ENCODE peak calls at places on chromosomes 3 and 15, in four cellular contexts. Q is astrocyte; M is CD8-positive, alpha-beta T cell; W is AG10803. O is an unnamed sample.

GRCh38 chr3:139119331-139120025 is 74.8 kb upstream of the PRR23C start:
- DNase-seq in Q (no peak), M (no peak), W (no peak), O (no peak)

GRCh38 chr3:75396316-75396802 is 267.8 kb upstream of the FRG2C start:
- DNase-seq in Q (no peak), M (no peak), W (no peak), O (no peak)

GRCh38 chr15:92494791-92495190 is 101.1 kb downstream of the ST8SIA2 start:
- DNase-seq in Q (no peak), M (no peak), W (no peak), O (no peak)

GRCh38 chr15:55247766-55248427 is 41.7 kb downstream of the RAB27A start:
- DNase-seq in Q (no peak), M (no peak), W (no peak), O (peak)

GRCh38 chr3:179768080-179768479 is 115.2 kb downstream of the USP13 start:
- DNase-seq in Q (peak), M (no peak), W (peak), O (peak)

GRCh38 chr15:99408236-99409096 is 157.2 kb downstream of the LRRC28 start:
- DNase-seq in Q (peak), M (no peak), W (peak), O (peak)

GRCh38 chr3:8589880-8590556 is 54.6 kb downstream of the SSUH2 start:
- DNase-seq in Q (peak), M (no peak), W (peak), O (peak)

GRCh38 chr15:41809526-41810220 is 18.2 kb upstream of the JMJD7 start:
- DNase-seq in Q (no peak), M (no peak), W (no peak), O (no peak)

GRCh38 chr3:189365609-189366564 is 194.1 kb downstream of the TPRG1 start:
- DNase-seq in Q (peak), M (no peak), W (peak), O (no peak)

GRCh38 chr3:176584413-176585176 is 612.7 kb downstream of the TBL1XR1 start:
- DNase-seq in Q (peak), M (no peak), W (peak), O (peak)

GRCh38 chr3:52827441-52827840 is 3.0 kb downstream of the ITIH4 start:
- DNase-seq in Q (peak), M (no peak), W (peak), O (peak)

GRCh38 chr15:90812881-90813280 is 55.5 kb upstream of the FURIN start:
- DNase-seq in Q (no peak), M (no peak), W (no peak), O (peak)

GRCh38 chr3:14976317-14976716 is 28.9 kb downstream of the NR2C2 start:
- DNase-seq in Q (no peak), M (no peak), W (no peak), O (no peak)

GRCh38 chr15:39699531-39700110 is 83.0 kb downstream of the FSIP1 start:
- DNase-seq in Q (no peak), M (no peak), W (peak), O (no peak)

GRCh38 chr3:111577798-111578685 is 17.1 kb downstream of the ZBED2 start:
- DNase-seq in Q (peak), M (no peak), W (peak), O (peak)

GRCh38 chr15:74432271-74432967 is 1.3 kb downstream of the SEMA7A start:
- DNase-seq in Q (no peak), M (no peak), W (no peak), O (peak)
- H3K4me3 ChIP-seq in Q (peak), M (no peak), W (peak), O (peak)

GRCh38 chr15:65836665-65837064 is 32.6 kb upstream of the RAB11A start:
- DNase-seq in Q (no peak), M (no peak), W (no peak), O (peak)
- TF ChIP-seq CTCF in Q (no peak), M (peak), W (no peak), O (peak)

GRCh38 chr3:18279338-18279737 is 145.8 kb downstream of the SATB1 start:
- DNase-seq in Q (no peak), M (no peak), W (no peak), O (no peak)
- H3K4me3 ChIP-seq in Q (no peak), M (no peak), W (no peak), O (no peak)

GRCh38 chr3:85303156-85303555 is 344.4 kb downstream of the CADM2 start:
- DNase-seq in Q (no peak), M (no peak), W (no peak), O (no peak)

GRCh38 chr3:85304360-85304964 is 345.7 kb downstream of the CADM2 start:
- DNase-seq in Q (peak), M (no peak), W (no peak), O (peak)
- TF ChIP-seq CTCF in Q (peak), M (no peak), W (no peak), O (peak)

GRCh38 chr15:80694624-80695098 is 449 bp upstream of the ABHD17C start:
- DNase-seq in Q (peak), M (peak), W (peak), O (no peak)

GRCh38 chr15:80695911-80696651 is 971 bp downstream of the ABHD17C start:
- DNase-seq in Q (no peak), M (peak), W (no peak), O (peak)

GRCh38 chr15:80698636-80699035 is 3.5 kb downstream of the ABHD17C start:
- DNase-seq in Q (peak), M (no peak), W (no peak), O (no peak)

GRCh38 chr15:80695099-80695910 is at the start of gene ABHD17C:
- DNase-seq in Q (peak), M (peak), W (peak), O (peak)

GRCh38 chr15:80697316-80697715 is 2.2 kb downstream of the ABHD17C start:
- DNase-seq in Q (no peak), M (no peak), W (no peak), O (no peak)
- H3K4me3 ChIP-seq in Q (no peak), M (no peak), W (peak), O (peak)

GRCh38 chr3:196739671-196740475 is at the start of gene PAK2:
- DNase-seq in Q (peak), M (peak), W (peak), O (peak)
- TF ChIP-seq CTCF in Q (no peak), M (no peak), W (no peak), O (no peak)

GRCh38 chr15:74955017-74955416 is 1.6 kb downstream of the RPP25 start:
- DNase-seq in Q (no peak), M (no peak), W (no peak), O (no peak)
- H3K4me3 ChIP-seq in Q (no peak), M (no peak), W (no peak), O (peak)